ENCODE peak calls at places on chromosomes 6 and 20, in six cellular contexts. S, H, B, W, E and M are unnamed samples.

GRCh38 chr6:53347250-53347920 is 1.4 kb downstream of the ELOVL5 start:
- DNase-seq in W (no peak), S (no peak), B (no peak), E (no peak), H (no peak), M (no peak)

GRCh38 chr6:131519670-131520436 is 53.2 kb upstream of the ARG1 start:
- DNase-seq in E (peak; percentile 31), S (peak; percentile 26), W (peak; percentile 33), H (peak; percentile 87), B (peak; percentile 42), M (no peak)

GRCh38 chr20:47558699-47559098 is 57.0 kb downstream of the NCOA3 start:
- DNase-seq in E (no peak), W (no peak), H (no peak), S (no peak), B (no peak), M (no peak)

GRCh38 chr20:18225652-18226051 is 62.7 kb upstream of the ZNF133 start:
- DNase-seq in B (no peak), W (no peak), S (no peak), H (no peak), E (no peak), M (no peak)

GRCh38 chr20:39144757-39145156 is 182.6 kb downstream of the DHX35 start:
- DNase-seq in S (no peak), E (no peak), W (no peak), H (no peak), B (no peak), M (no peak)

GRCh38 chr20:22472386-22472785 is 112.0 kb downstream of the FOXA2 start:
- DNase-seq in B (no peak), W (no peak), H (peak; percentile 35), S (no peak), E (no peak), M (no peak)

GRCh38 chr6:13355043-13355945 is 27.0 kb upstream of the TBC1D7 start:
- DNase-seq in H (peak; percentile 76), E (no peak), S (peak; percentile 82), B (no peak), W (no peak), M (no peak)

GRCh38 chr6:166611631-166612030 is 15.4 kb downstream of the RPS6KA2 start:
- DNase-seq in E (no peak), B (no peak), S (no peak), H (no peak), W (no peak), M (no peak)

GRCh38 chr20:63538204-63539091 is 1.3 kb upstream of the PTK6 start:
- DNase-seq in W (peak; percentile 88), E (peak; percentile 40), S (peak; percentile 95), H (no peak), B (peak; percentile 61), M (peak; percentile 81)

GRCh38 chr6:56542367-56543331 is 100.0 kb downstream of the DST start:
- DNase-seq in E (peak; percentile 44), B (peak; percentile 78), S (peak; percentile 82), H (peak; percentile 99), W (peak; percentile 94), M (peak; percentile 93)

GRCh38 chr6:111803384-111803783 is 69.9 kb downstream of the FYN start:
- DNase-seq in W (no peak), E (no peak), H (no peak), S (no peak), B (no peak), M (no peak)

GRCh38 chr20:57076202-57076651 is 190.2 kb downstream of the BMP7 start:
- DNase-seq in H (peak; percentile 55), W (no peak), E (no peak), S (peak; percentile 88), B (no peak), M (no peak)

GRCh38 chr6:126176266-126176665 is 163.6 kb upstream of the CENPW start:
- DNase-seq in W (no peak), S (no peak), E (no peak), H (peak; percentile 31), B (no peak), M (no peak)

GRCh38 chr6:154247119-154247814 is 109.3 kb downstream of the IPCEF1 start:
- DNase-seq in B (no peak), E (peak; percentile 13), W (no peak), S (no peak), H (peak; percentile 75), M (no peak)

GRCh38 chr20:59627298-59627697 is 23.0 kb downstream of the PHACTR3 start:
- DNase-seq in H (no peak), S (no peak), B (no peak), E (no peak), W (no peak), M (no peak)

GRCh38 chr20:10559266-10559665 is 114.5 kb downstream of the JAG1 start:
- DNase-seq in B (no peak), H (peak; percentile 40), E (no peak), S (no peak), W (no peak), M (no peak)

GRCh38 chr20:60113771-60114170 is 155.5 kb downstream of the CDH26 start:
- DNase-seq in E (no peak), W (no peak), H (no peak), S (no peak), B (no peak), M (no peak)

GRCh38 chr20:24675651-24676352 is 206.4 kb downstream of the SYNDIG1 start:
- DNase-seq in B (no peak), S (no peak), H (no peak), E (no peak), W (no peak), M (no peak)

GRCh38 chr6:37965964-37966676 is 146.6 kb downstream of the ZFAND3 start:
- DNase-seq in S (no peak), E (no peak), H (no peak), W (no peak), B (no peak), M (no peak)

GRCh38 chr6:39792501-39793450 is 600 bp downstream of the DAAM2 start:
- DNase-seq in S (no peak), B (no peak), H (no peak), E (no peak), W (no peak), M (no peak)

GRCh38 chr6:148501178-148501590 is 158.5 kb downstream of the SASH1 start:
- DNase-seq in E (no peak), H (no peak), W (no peak), B (no peak), S (peak; percentile 45), M (no peak)

GRCh38 chr20:24678351-24679106 is 209.1 kb downstream of the SYNDIG1 start:
- DNase-seq in S (no peak), W (no peak), H (peak; percentile 18), B (no peak), E (no peak), M (no peak)

GRCh38 chr20:56245761-56246160 is 2.8 kb upstream of the MC3R start:
- DNase-seq in B (no peak), W (no peak), S (no peak), E (no peak), H (peak; percentile 11), M (no peak)

GRCh38 chr20:64044484-64045247 is 4.8 kb downstream of the SOX18 start:
- DNase-seq in E (no peak), H (no peak), S (peak; percentile 94), W (no peak), B (peak; percentile 35), M (no peak)

GRCh38 chr6:153170511-153170910 is 39.4 kb upstream of the RGS17 start:
- DNase-seq in W (no peak), H (peak; percentile 42), E (no peak), S (peak; percentile 17), B (no peak), M (no peak)

GRCh38 chr6:66086532-66086931 is 379.5 kb upstream of the EYS start:
- DNase-seq in B (no peak), H (no peak), E (no peak), S (no peak), W (no peak), M (no peak)

GRCh38 chr20:41138527-41139226 is 1.3 kb downstream of the PLCG1 start:
- DNase-seq in B (no peak), E (no peak), W (no peak), S (no peak), H (peak; percentile 40), M (no peak)

GRCh38 chr20:24766143-24766527 is 182.9 kb upstream of the CST7 start:
- DNase-seq in B (no peak), W (no peak), E (no peak), S (no peak), H (no peak), M (no peak)

GRCh38 chr20:33790571-33790970 is 20.6 kb upstream of the CHMP4B start:
- DNase-seq in E (no peak), S (no peak), B (no peak), W (peak; percentile 82), H (no peak), M (no peak)

GRCh38 chr6:144349690-144350132 is 64.6 kb downstream of the UTRN start:
- DNase-seq in H (no peak), E (no peak), W (no peak), S (peak; percentile 41), B (no peak), M (no peak)

GRCh38 chr6:83183082-83183828 is 9.8 kb downstream of the PGM3 start:
- DNase-seq in H (no peak), W (no peak), E (no peak), B (no peak), S (peak; percentile 21), M (no peak)

GRCh38 chr6:38593419-38593818 is 46.3 kb downstream of the BTBD9 start:
- DNase-seq in H (no peak), S (no peak), E (no peak), B (no peak), W (no peak), M (no peak)

GRCh38 chr6:109322825-109323580 is 59.3 kb downstream of the CD164 start:
- DNase-seq in S (no peak), H (no peak), W (peak; percentile 25), E (no peak), B (no peak), M (peak; percentile 45)

GRCh38 chr6:135537782-135538301 is 40.3 kb upstream of the AHI1 start:
- DNase-seq in S (peak; percentile 7), E (no peak), W (no peak), B (no peak), H (peak; percentile 95), M (no peak)

GRCh38 chr6:36133148-36133547 is 2.8 kb downstream of the MAPK13 start:
- DNase-seq in B (no peak), E (no peak), W (no peak), H (no peak), S (no peak), M (no peak)

GRCh38 chr6:42193491-42193894 is 1.3 kb downstream of the GUCA1B start:
- DNase-seq in H (peak; percentile 51), S (peak; percentile 46), E (no peak), W (peak; percentile 56), B (no peak), M (no peak)